ENCODE peak calls at places on chromosomes 13 and 19, in ten cellular contexts. U, T, V, B, W, Y, O, G, P and Q are unnamed samples.

GRCh38 chr13:102970542-102970941 is 95.7 kb downstream of the SLC10A2 start:
- DNase-seq in U (no peak), T (no peak), V (no peak), B (no peak), W (no peak), Y (peak), O (no peak), G (no peak), P (no peak), Q (no peak)

GRCh38 chr19:14248578-14249011 is 42.6 kb upstream of the ADGRL1 start:
- DNase-seq in U (peak), T (no peak), V (no peak), B (peak), W (peak), Y (no peak), O (peak), G (peak), P (peak), Q (peak)

GRCh38 chr13:33172911-33173310 is 112.6 kb downstream of the STARD13 start:
- DNase-seq in U (no peak), T (no peak), V (no peak), B (no peak), W (no peak), Y (no peak), O (no peak), G (no peak), P (no peak), Q (no peak)

GRCh38 chr13:59643906-59644626 is 519.7 kb downstream of the DIAPH3 start:
- DNase-seq in U (no peak), T (no peak), V (no peak), B (no peak), W (no peak), Y (no peak), O (no peak), G (no peak), P (no peak), Q (no peak)

GRCh38 chr19:3123956-3124355 is 11.9 kb upstream of the GNA15 start:
- DNase-seq in U (no peak), T (no peak), V (no peak), B (no peak), W (no peak), Y (no peak), O (no peak), G (no peak), P (no peak), Q (no peak)

GRCh38 chr13:27696731-27697130 is 75.0 kb downstream of the POLR1D start:
- DNase-seq in U (no peak), T (no peak), V (no peak), B (no peak), W (no peak), Y (peak), O (no peak), G (no peak), P (no peak), Q (no peak)

GRCh38 chr13:112446347-112446861 is 70.2 kb downstream of the SPACA7 start:
- DNase-seq in U (no peak), T (no peak), V (peak), B (no peak), W (no peak), Y (no peak), O (no peak), G (no peak), P (no peak), Q (peak)

GRCh38 chr13:112569771-112570288 is 18.1 kb downstream of the TUBGCP3 start:
- DNase-seq in U (no peak), T (no peak), V (no peak), B (no peak), W (no peak), Y (no peak), O (no peak), G (no peak), P (no peak), Q (no peak)

GRCh38 chr13:41696163-41697003 is 239.0 kb downstream of the RGCC start:
- DNase-seq in U (no peak), T (no peak), V (no peak), B (no peak), W (no peak), Y (peak), O (no peak), G (no peak), P (no peak), Q (no peak)

GRCh38 chr13:53041968-53042485 is 13.4 kb downstream of the OLFM4 start:
- DNase-seq in U (no peak), T (no peak), V (no peak), B (no peak), W (no peak), Y (no peak), O (no peak), G (no peak), P (no peak), Q (no peak)

GRCh38 chr19:10643968-10644290 is 10.2 kb upstream of the ILF3 start:
- DNase-seq in U (no peak), T (no peak), V (no peak), B (no peak), W (no peak), Y (no peak), O (no peak), G (no peak), P (no peak), Q (no peak)

GRCh38 chr19:44598880-44599279 is 14.5 kb upstream of the IGSF23 start:
- DNase-seq in U (no peak), T (no peak), V (no peak), B (no peak), W (no peak), Y (no peak), O (no peak), G (no peak), P (no peak), Q (no peak)

GRCh38 chr19:18991050-18991449 is 42.3 kb downstream of the SUGP2 start:
- DNase-seq in U (no peak), T (no peak), V (no peak), B (no peak), W (no peak), Y (no peak), O (no peak), G (no peak), P (no peak), Q (no peak)

GRCh38 chr19:39335168-39335567 is 675 bp downstream of the GMFG start:
- DNase-seq in U (no peak), T (no peak), V (no peak), B (no peak), W (no peak), Y (no peak), O (no peak), G (no peak), P (no peak), Q (peak)

GRCh38 chr13:30026093-30026492 is 175.7 kb upstream of the UBL3 start:
- DNase-seq in U (no peak), T (no peak), V (peak), B (no peak), W (no peak), Y (no peak), O (no peak), G (no peak), P (no peak), Q (no peak)

GRCh38 chr13:33290421-33290965 is 4.9 kb upstream of the STARD13 start:
- DNase-seq in U (no peak), T (no peak), V (no peak), B (no peak), W (no peak), Y (no peak), O (no peak), G (no peak), P (no peak), Q (no peak)

GRCh38 chr13:113616281-113616906 is 31.8 kb downstream of the TFDP1 start:
- DNase-seq in U (no peak), T (no peak), V (no peak), B (no peak), W (no peak), Y (no peak), O (no peak), G (no peak), P (no peak), Q (no peak)

GRCh38 chr13:77306458-77306857 is 20.4 kb downstream of the MYCBP2 start:
- DNase-seq in U (no peak), T (no peak), V (no peak), B (no peak), W (no peak), Y (no peak), O (no peak), G (no peak), P (no peak), Q (no peak)

GRCh38 chr13:93708323-93709075 is 481.9 kb downstream of the GPC6 start:
- DNase-seq in U (no peak), T (no peak), V (no peak), B (no peak), W (no peak), Y (no peak), O (no peak), G (no peak), P (no peak), Q (no peak)

GRCh38 chr13:103350147-103350546 is 283.9 kb upstream of the SLC10A2 start:
- DNase-seq in U (no peak), T (no peak), V (no peak), B (no peak), W (no peak), Y (no peak), O (no peak), G (no peak), P (no peak), Q (no peak)

GRCh38 chr19:18239303-18239702 is 13.1 kb upstream of the PDE4C start:
- DNase-seq in U (no peak), T (no peak), V (no peak), B (no peak), W (no peak), Y (no peak), O (no peak), G (no peak), P (no peak), Q (no peak)

GRCh38 chr19:45254044-45254531 is 3.0 kb downstream of the MARK4 start:
- DNase-seq in U (peak), T (no peak), V (no peak), B (no peak), W (no peak), Y (peak), O (no peak), G (no peak), P (no peak), Q (peak)

GRCh38 chr13:113597386-113598080 is 13.0 kb downstream of the TFDP1 start:
- DNase-seq in U (no peak), T (no peak), V (peak), B (no peak), W (no peak), Y (no peak), O (no peak), G (no peak), P (no peak), Q (peak)

GRCh38 chr13:103351035-103351828 is 285.0 kb upstream of the SLC10A2 start:
- DNase-seq in U (no peak), T (no peak), V (no peak), B (no peak), W (no peak), Y (no peak), O (no peak), G (no peak), P (no peak), Q (no peak)

GRCh38 chr13:40549500-40550094 is 116.8 kb downstream of the FOXO1 start:
- DNase-seq in U (no peak), T (no peak), V (peak), B (no peak), W (no peak), Y (no peak), O (no peak), G (no peak), P (no peak), Q (no peak)